ENCODE peak calls at places on chromosome 6, in five cellular contexts. Y is prostate gland, R is heart right ventricle, W is Calu3, I is stomach. S is an unnamed sample.
A peak's percentile ranks its signal among the peaks of the same experiment; 100 is the strongest.

GRCh38 chr6:21992178-21992967 is 304.5 kb downstream of the PRL start:
- DNase-seq in Y (no peak), R (no peak), W (no peak), I (no peak), S (no peak)

GRCh38 chr6:29552512-29553051 is 7.0 kb downstream of the UBD start:
- DNase-seq in Y (no peak), R (peak; percentile 41), W (no peak), I (no peak), S (no peak)

GRCh38 chr6:149114167-149114566 is 203.3 kb upstream of the TAB2 start:
- DNase-seq in Y (no peak), R (peak; percentile 19), W (no peak), I (no peak), S (no peak)

GRCh38 chr6:14900919-14901318 is 344.9 kb upstream of the JARID2 start:
- DNase-seq in Y (no peak), R (no peak), W (no peak), I (no peak), S (no peak)

GRCh38 chr6:90907931-90908655 is 321.2 kb upstream of the MAP3K7 start:
- DNase-seq in Y (peak; percentile 13), R (no peak), W (no peak), I (no peak), S (no peak)

GRCh38 chr6:112117554-112117953 is 30.2 kb downstream of the FAM229B start:
- DNase-seq in Y (no peak), R (no peak), W (no peak), I (no peak), S (no peak)

GRCh38 chr6:104540743-104541142 is 319.0 kb downstream of the HACE1 start:
- DNase-seq in Y (no peak), R (no peak), W (no peak), I (no peak), S (no peak)

GRCh38 chr6:52511572-52512151 is 65.2 kb downstream of the TRAM2 start:
- DNase-seq in Y (no peak), R (no peak), W (no peak), I (no peak), S (no peak)

GRCh38 chr6:16494781-16495180 is 256.4 kb downstream of the GMPR start:
- DNase-seq in Y (no peak), R (no peak), W (no peak), I (no peak), S (no peak)

GRCh38 chr6:18091382-18091781 is 31.1 kb downstream of the NHLRC1 start:
- DNase-seq in Y (no peak), R (no peak), W (no peak), I (no peak), S (no peak)

GRCh38 chr6:14670806-14671205 is 553.2 kb downstream of the CD83 start:
- DNase-seq in Y (no peak), R (no peak), W (no peak), I (no peak), S (no peak)

GRCh38 chr6:3773696-3774298 is 22.3 kb upstream of the PXDC1 start:
- DNase-seq in Y (no peak), R (peak; percentile 61), W (no peak), I (no peak), S (no peak)

GRCh38 chr6:40933864-40934263 is 105.2 kb downstream of the UNC5CL start:
- DNase-seq in Y (no peak), R (no peak), W (no peak), I (no peak), S (no peak)

GRCh38 chr6:134544737-134545136 is 226.8 kb upstream of the SGK1 start:
- DNase-seq in Y (no peak), R (no peak), W (no peak), I (no peak), S (no peak)

GRCh38 chr6:143465546-143465945 is 14.9 kb downstream of the PEX3 start:
- DNase-seq in Y (no peak), R (no peak), W (no peak), I (no peak), S (no peak)

GRCh38 chr6:112287836-112288235 is 33.5 kb upstream of the LAMA4 start:
- DNase-seq in Y (no peak), R (no peak), W (no peak), I (no peak), S (no peak)

GRCh38 chr6:119152187-119152586 is 73.7 kb upstream of the FAM184A start:
- DNase-seq in Y (no peak), R (no peak), W (no peak), I (no peak), S (no peak)

GRCh38 chr6:119145111-119145510 is 66.6 kb upstream of the FAM184A start:
- DNase-seq in Y (no peak), R (no peak), W (no peak), I (no peak), S (no peak)

GRCh38 chr6:119147101-119148053 is 68.9 kb upstream of the FAM184A start:
- DNase-seq in Y (no peak), R (peak; percentile 30), W (peak; percentile 81), I (peak; percentile 37), S (no peak)

GRCh38 chr6:119148102-119148824 is 69.8 kb upstream of the FAM184A start:
- DNase-seq in Y (peak; percentile 31), R (peak; percentile 50), W (peak; percentile 60), I (no peak), S (no peak)

GRCh38 chr6:119148825-119149525 is 70.5 kb upstream of the FAM184A start:
- DNase-seq in Y (no peak), R (no peak), W (no peak), I (no peak), S (no peak)
- TF ChIP-seq CTCF in Y (no peak), R (no peak), W (no peak), I (no peak), S (no peak)

DNA sequence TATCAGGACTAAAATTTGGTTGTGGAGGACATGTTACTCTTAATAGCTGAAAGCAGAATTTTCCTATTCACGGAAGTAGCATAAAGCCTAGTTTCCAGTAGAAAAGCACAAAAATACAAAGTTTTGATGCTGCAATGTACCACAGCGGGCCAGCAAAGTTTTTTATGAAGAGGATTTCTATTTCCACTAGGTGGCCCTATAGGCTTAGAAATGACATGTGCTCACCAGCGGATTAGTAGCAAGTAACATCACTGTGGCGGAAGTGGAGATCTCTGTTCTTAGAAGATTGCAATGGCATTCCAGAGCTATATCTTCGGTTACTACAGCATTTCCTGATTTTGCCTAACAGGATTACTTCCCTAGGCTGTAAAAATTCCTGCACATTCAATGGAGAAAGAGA is 1219.0 kb upstream of the EYS start:
- DNase-seq in Y (no peak), R (no peak), W (no peak), I (no peak), S (no peak)
- TF ChIP-seq CTCF in Y (no peak), R (no peak), W (no peak), I (no peak), S (no peak)

GRCh38 chr6:129863664-129864063 is 2.5 kb upstream of the TMEM244 start:
- DNase-seq in Y (no peak), R (no peak), W (peak; percentile 4), I (no peak), S (no peak)

GRCh38 chr6:129866256-129866655 is 5.1 kb upstream of the TMEM244 start:
- DNase-seq in Y (no peak), R (no peak), W (no peak), I (no peak), S (no peak)

GRCh38 chr6:129865013-129865412 is 3.9 kb upstream of the TMEM244 start:
- DNase-seq in Y (no peak), R (no peak), W (no peak), I (no peak), S (no peak)

GRCh38 chr6:129871220-129871619 is 10.1 kb upstream of the TMEM244 start:
- DNase-seq in Y (no peak), R (no peak), W (no peak), I (no peak), S (no peak)

GRCh38 chr6:129866688-129867087 is 5.6 kb upstream of the TMEM244 start:
- DNase-seq in Y (no peak), R (no peak), W (no peak), I (no peak), S (no peak)
- TF ChIP-seq CTCF in Y (no peak), R (no peak), W (no peak), I (no peak), S (no peak)

GRCh38 chr6:162582381-162582780 is 145.2 kb downstream of the PRKN start:
- DNase-seq in Y (no peak), R (no peak), W (no peak), I (no peak), S (no peak)

GRCh38 chr6:162576009-162576408 is 151.6 kb downstream of the PRKN start:
- DNase-seq in Y (no peak), R (no peak), W (no peak), I (no peak), S (no peak)

DNA sequence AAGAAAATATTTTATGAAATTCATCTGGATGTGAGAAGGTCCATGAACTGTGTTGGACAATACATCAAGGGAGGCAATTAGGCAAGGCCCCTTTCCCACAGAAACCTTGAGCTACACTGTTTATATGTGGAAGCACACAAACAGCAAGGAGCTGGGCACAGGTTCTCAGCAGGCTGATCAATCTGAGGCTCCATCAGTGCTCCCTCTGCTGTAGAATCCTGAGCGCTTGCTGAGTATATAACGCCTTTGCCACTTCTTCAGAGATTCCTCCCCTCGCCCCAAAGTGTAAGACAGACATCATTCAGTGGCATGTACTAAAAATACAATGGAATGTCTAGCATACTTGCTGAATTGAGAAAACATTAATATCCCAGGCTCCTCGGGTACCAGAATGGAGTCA is 146.9 kb downstream of the PRKN start:
- DNase-seq in Y (no peak), R (no peak), W (no peak), I (no peak), S (no peak)
- TF ChIP-seq CTCF in Y (no peak), R (no peak), W (no peak), I (no peak), S (no peak)

S was measured in progenitor cell of endocrine pancreas.